ENCODE peak calls at places on chromosomes 4 and X, in nine cellular contexts. J is hepatocyte; E is CD8-positive, alpha-beta T cell; N is BE2C; M is endodermal cell; O is right atrium auricular region; K is esophagus squamous epithelium; S is NT2/D1; H is adrenal gland. D is an unnamed sample. For H3K27me3, the result is how much of the 10 kb centered on the place peaks cover.

GRCh38 chr4:7513731-7514130 is 79.0 kb upstream of the PSAPL1 start:
- DNase-seq in M (no peak), O (no peak), J (peak), H (no peak), K (no peak), S (no peak), N (no peak), E (no peak), D (no peak)

GRCh38 chr4:104451573-104451972 is 43.1 kb downstream of the CXXC4 start:
- DNase-seq in H (no peak), O (no peak), N (no peak), J (peak), M (no peak), S (peak), K (no peak), E (no peak), D (peak)

GRCh38 chr4:159272341-159273125 is 169.7 kb downstream of the RAPGEF2 start:
- DNase-seq in K (no peak), J (no peak), E (no peak), M (no peak), H (no peak), S (no peak), N (no peak), O (no peak), D (no peak)

GRCh38 chr4:186009976-186010375 is 59.0 kb upstream of the TLR3 start:
- DNase-seq in J (no peak), S (no peak), M (no peak), K (no peak), N (no peak), E (no peak), H (no peak), O (no peak), D (no peak)

GRCh38 chrX:24231169-24231568 is 81.6 kb downstream of the ZFX start:
- DNase-seq in H (peak), S (no peak), M (no peak), O (no peak), J (peak), K (no peak), E (no peak), N (peak), D (no peak)

GRCh38 chrX:24229967-24230366 is 80.4 kb downstream of the ZFX start:
- DNase-seq in H (peak), E (no peak), K (no peak), J (no peak), M (no peak), S (no peak), N (no peak), O (no peak), D (no peak)

GRCh38 chr4:165516281-165516833 is 137.5 kb downstream of the CPE start:
- DNase-seq in M (no peak), O (no peak), S (no peak), N (no peak), K (no peak), E (no peak), J (no peak), H (no peak), D (no peak)

GRCh38 chrX:132953358-132953757 is 5.1 kb downstream of the HS6ST2 start:
- DNase-seq in M (no peak), H (no peak), O (no peak), J (no peak), K (no peak), E (no peak), S (no peak), N (peak), D (peak)

GRCh38 chrX:132837971-132838370 is 120.5 kb downstream of the HS6ST2 start:
- DNase-seq in O (no peak), M (no peak), K (no peak), N (no peak), E (no peak), S (no peak), J (peak), H (no peak), D (no peak)

GRCh38 chr4:128521156-128521555 is 233.5 kb upstream of the PGRMC2 start:
- DNase-seq in N (no peak), O (no peak), K (no peak), J (no peak), M (no peak), E (no peak), S (no peak), H (no peak), D (no peak)

GRCh38 chr4:19151684-19152083 is 1100.0 kb upstream of the SLIT2 start:
- DNase-seq in O (no peak), K (no peak), S (no peak), H (no peak), M (no peak), E (no peak), N (no peak), J (no peak), D (no peak)

GRCh38 chr4:38815879-38816782 is 11.5 kb upstream of the TLR1 start:
- DNase-seq in H (no peak), M (no peak), O (no peak), S (no peak), N (no peak), E (no peak), K (no peak), J (no peak), D (no peak)

GRCh38 chr4:13543648-13544555 is at the start of gene NKX3-2:
- DNase-seq in K (no peak), H (no peak), O (no peak), N (no peak), M (peak), E (no peak), J (peak), S (no peak), D (peak)

GRCh38 chrX:30979271-30979670 is 90.2 kb upstream of the TAB3 start:
- DNase-seq in S (no peak), M (no peak), K (no peak), J (no peak), N (no peak), O (no peak), E (no peak), H (no peak), D (no peak)

GRCh38 chr4:85756938-85757337 is 282.0 kb downstream of the ARHGAP24 start:
- DNase-seq in S (no peak), O (no peak), E (no peak), K (no peak), N (peak), M (peak), H (peak), J (peak), D (peak)

GRCh38 chr4:81375745-81376144 is 96.0 kb downstream of the RASGEF1B start:
- DNase-seq in E (no peak), M (peak), J (no peak), K (no peak), O (no peak), S (no peak), N (no peak), H (no peak), D (no peak)

DNA sequence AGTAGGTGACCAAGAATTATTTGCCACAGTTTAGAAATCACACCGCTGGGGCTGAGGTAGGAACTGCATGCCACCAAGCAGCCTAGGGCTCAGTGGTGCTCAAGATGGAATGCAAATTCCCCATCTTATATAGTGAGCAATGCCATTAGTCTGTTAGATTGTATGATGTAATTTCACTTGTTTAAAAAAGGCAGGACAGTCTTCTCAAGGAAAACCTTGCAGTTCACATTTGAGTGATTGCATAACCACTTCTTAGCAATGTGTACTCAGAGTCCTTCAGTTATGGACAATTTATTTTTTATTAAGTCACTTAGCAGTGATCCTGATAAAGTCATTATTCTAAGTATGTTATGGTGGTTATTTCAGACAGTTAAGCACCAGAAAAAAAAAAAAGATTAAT is 142.9 kb upstream of the SFRP2 start:
- DNase-seq in J (peak), E (no peak), H (no peak), S (no peak), N (no peak), M (no peak), K (no peak), O (no peak), D (no peak)
- H3K27me3 ChIP-seq in J (under half), E (under half), H (under half), S (under half), N (under half), M (under half), K (under half), O (under half), D (under half)

GRCh38 chr4:153364061-153364460 is 19.6 kb downstream of the MND1 start:
- DNase-seq in S (no peak), K (no peak), J (no peak), E (no peak), N (no peak), H (no peak), M (no peak), O (no peak), D (no peak)
- H3K27me3 ChIP-seq in S (under half), K (under half), J (under half), E (under half), N (under half), H (under half), M (under half), O (under half), D (under half)

GRCh38 chr4:16079046-16079445 is 4.8 kb downstream of the PROM1 start:
- DNase-seq in M (peak), K (no peak), J (peak), N (no peak), S (no peak), O (no peak), E (no peak), H (no peak), D (no peak)

GRCh38 chr4:16083217-16084191 is at the start of gene PROM1:
- DNase-seq in K (no peak), E (no peak), M (peak), J (peak), H (no peak), S (peak), N (peak), O (no peak), D (peak)

GRCh38 chr4:16085822-16086221 is 2.0 kb upstream of the PROM1 start:
- DNase-seq in S (no peak), O (no peak), J (no peak), N (no peak), K (no peak), E (no peak), H (no peak), M (peak), D (no peak)

GRCh38 chr4:16082038-16082423 is 1.8 kb downstream of the PROM1 start:
- DNase-seq in S (no peak), J (no peak), M (peak), N (no peak), H (no peak), K (no peak), E (no peak), O (no peak), D (no peak)

DNA sequence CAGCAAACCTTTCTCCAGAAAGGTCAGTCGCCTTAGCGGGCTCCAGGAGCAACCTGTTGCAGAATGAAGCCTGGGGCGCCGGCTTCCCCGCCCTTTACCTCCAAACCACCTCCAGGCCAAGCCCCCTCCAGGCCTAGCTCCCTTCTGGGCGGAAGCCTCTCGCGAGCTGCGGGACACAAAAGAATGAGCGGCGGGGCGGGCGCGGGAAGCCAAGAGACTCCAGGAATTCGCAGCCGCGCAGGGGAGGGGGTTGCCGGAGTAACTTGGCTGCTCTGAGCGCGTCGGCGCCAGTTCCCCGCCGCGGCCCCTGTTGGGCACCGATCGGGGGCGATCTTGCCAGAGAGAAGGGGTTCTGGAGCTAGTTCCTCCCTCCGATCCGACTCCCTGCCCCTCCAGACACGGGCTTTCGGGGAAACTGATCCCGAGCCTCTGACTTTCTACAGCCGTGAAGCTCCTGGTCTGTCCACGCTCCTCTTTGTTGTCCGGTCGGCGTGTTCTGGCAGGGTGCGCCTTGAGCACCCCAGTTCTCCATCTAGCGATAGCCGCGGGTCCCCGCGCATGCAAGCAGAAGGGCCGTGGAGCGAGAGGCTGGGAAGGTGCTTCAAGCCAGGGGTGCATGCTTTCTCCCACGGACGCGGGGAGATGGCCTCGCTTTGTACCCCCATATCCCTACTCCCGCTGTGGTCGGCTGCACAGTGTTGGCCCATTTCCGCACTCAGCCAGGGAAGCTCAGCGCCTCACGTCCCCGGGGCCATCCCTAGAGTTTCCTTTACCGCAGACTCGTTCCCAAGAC is 1.2 kb downstream of the PROM1 start:
- DNase-seq in S (peak), M (peak), O (no peak), K (no peak), H (peak), J (peak), E (no peak), N (peak), D (peak)
- H3K27me3 ChIP-seq in S (under half), M (under half), O (under half), K (half or more), H (under half), J (half or more), E (under half), N (half or more), D (under half)

GRCh38 chr4:794911-795725 is 30.8 kb downstream of the CPLX1 start:
- DNase-seq in E (no peak), N (no peak), H (no peak), J (no peak), S (no peak), M (peak), O (no peak), K (no peak), D (peak)

GRCh38 chr4:795726-796119 is 30.2 kb downstream of the CPLX1 start:
- DNase-seq in M (peak), N (no peak), J (no peak), H (no peak), S (no peak), E (no peak), O (no peak), K (no peak), D (no peak)

GRCh38 chr4:793941-794621 is 31.8 kb downstream of the CPLX1 start:
- DNase-seq in E (no peak), S (no peak), M (no peak), H (no peak), K (no peak), J (no peak), N (no peak), O (no peak), D (no peak)

GRCh38 chr4:797066-797465 is 28.9 kb downstream of the CPLX1 start:
- DNase-seq in K (no peak), N (no peak), J (no peak), E (no peak), H (no peak), M (no peak), S (no peak), O (no peak), D (no peak)

GRCh38 chr4:796206-796605 is 29.7 kb downstream of the CPLX1 start:
- DNase-seq in K (no peak), H (no peak), O (no peak), E (no peak), M (peak), S (no peak), J (no peak), N (no peak), D (no peak)
- H3K27me3 ChIP-seq in K (half or more), H (under half), O (under half), E (under half), M (under half), S (under half), J (under half), N (under half), D (half or more)